ENCODE peak calls at places on chromosomes 12 and 14, in five cellular contexts. One of them, this sample, is unnamed.

GRCh38 chr12:8773456-8773855 is 49.0 kb upstream of the A2ML1 start:
- DNase-seq in tibial artery: no peak
- DNase-seq in prostate gland: no peak
- DNase-seq in cardiac muscle cell: no peak
- DNase-seq in AG04450: no peak
- DNase-seq in this sample: no peak

GRCh38 chr12:106724934-106725333 is 49.5 kb upstream of the RIC8B start:
- DNase-seq in tibial artery: no peak
- DNase-seq in prostate gland: no peak
- DNase-seq in cardiac muscle cell: no peak
- DNase-seq in AG04450: no peak
- DNase-seq in this sample: no peak

GRCh38 chr12:68279227-68280054 is 26.0 kb upstream of the IL22 start:
- DNase-seq in tibial artery: no peak
- DNase-seq in prostate gland: no peak
- DNase-seq in cardiac muscle cell: peak; percentile 85
- DNase-seq in AG04450: no peak
- DNase-seq in this sample: no peak

GRCh38 chr12:5305425-5305824 is 126.5 kb upstream of the NTF3 start:
- DNase-seq in tibial artery: no peak
- DNase-seq in prostate gland: no peak
- DNase-seq in cardiac muscle cell: no peak
- DNase-seq in AG04450: no peak
- DNase-seq in this sample: no peak

GRCh38 chr12:122080149-122081107 is 1.9 kb downstream of the MLXIP start:
- DNase-seq in tibial artery: peak; percentile 89
- DNase-seq in prostate gland: peak; percentile 60
- DNase-seq in cardiac muscle cell: peak; percentile 94
- DNase-seq in AG04450: peak; percentile 81
- DNase-seq in this sample: peak; percentile 63

GRCh38 chr12:67222302-67222701 is 46.9 kb upstream of the CAND1 start:
- DNase-seq in tibial artery: no peak
- DNase-seq in prostate gland: no peak
- DNase-seq in cardiac muscle cell: peak; percentile 25
- DNase-seq in AG04450: no peak
- DNase-seq in this sample: no peak

GRCh38 chr14:32933623-32933942 is 5.1 kb upstream of the NPAS3 start:
- DNase-seq in tibial artery: no peak
- DNase-seq in prostate gland: no peak
- DNase-seq in cardiac muscle cell: peak; percentile 32
- DNase-seq in AG04450: no peak
- DNase-seq in this sample: no peak

GRCh38 chr14:80055912-80056801 is 155.1 kb downstream of the DIO2 start:
- DNase-seq in tibial artery: peak; percentile 20
- DNase-seq in prostate gland: peak; percentile 29
- DNase-seq in cardiac muscle cell: peak; percentile 70
- DNase-seq in AG04450: peak; percentile 50
- DNase-seq in this sample: no peak

GRCh38 chr12:54012631-54013398 is 4.0 kb downstream of the HOXC8 start:
- DNase-seq in tibial artery: no peak
- DNase-seq in prostate gland: no peak
- DNase-seq in cardiac muscle cell: no peak
- DNase-seq in AG04450: no peak
- DNase-seq in this sample: no peak

GRCh38 chr12:12803186-12803585 is 10.0 kb upstream of the DDX47 start:
- DNase-seq in tibial artery: peak; percentile 64
- DNase-seq in prostate gland: peak; percentile 90
- DNase-seq in cardiac muscle cell: peak; percentile 60
- DNase-seq in AG04450: no peak
- DNase-seq in this sample: peak; percentile 38

GRCh38 chr12:54352022-54352531 is 12.2 kb downstream of the GPR84 start:
- DNase-seq in tibial artery: no peak
- DNase-seq in prostate gland: peak; percentile 39
- DNase-seq in cardiac muscle cell: peak; percentile 62
- DNase-seq in AG04450: no peak
- DNase-seq in this sample: no peak

GRCh38 chr14:52848626-52849025 is 57.2 kb upstream of the GNPNAT1 start:
- DNase-seq in tibial artery: no peak
- DNase-seq in prostate gland: no peak
- DNase-seq in cardiac muscle cell: no peak
- DNase-seq in AG04450: no peak
- DNase-seq in this sample: no peak

GRCh38 chr12:50825372-50825838 is 17.3 kb upstream of the TMPRSS12 start:
- DNase-seq in tibial artery: no peak
- DNase-seq in prostate gland: peak; percentile 4
- DNase-seq in cardiac muscle cell: peak; percentile 89
- DNase-seq in AG04450: peak; percentile 50
- DNase-seq in this sample: no peak

GRCh38 chr12:116881867-116882507 is 746 bp upstream of the HRK start:
- DNase-seq in tibial artery: no peak
- DNase-seq in prostate gland: no peak
- DNase-seq in cardiac muscle cell: no peak
- DNase-seq in AG04450: no peak
- DNase-seq in this sample: no peak

GRCh38 chr14:61385002-61385685 is 63.8 kb downstream of the PRKCH start:
- DNase-seq in tibial artery: no peak
- DNase-seq in prostate gland: no peak
- DNase-seq in cardiac muscle cell: no peak
- DNase-seq in AG04450: no peak
- DNase-seq in this sample: no peak

GRCh38 chr14:103880334-103880985 is 33.1 kb upstream of the PPP1R13B start:
- DNase-seq in tibial artery: peak; percentile 89
- DNase-seq in prostate gland: peak; percentile 70
- DNase-seq in cardiac muscle cell: peak; percentile 87
- DNase-seq in AG04450: no peak
- DNase-seq in this sample: peak; percentile 32

GRCh38 chr12:92547906-92548305 is 154.9 kb upstream of the PLEKHG7 start:
- DNase-seq in tibial artery: no peak
- DNase-seq in prostate gland: no peak
- DNase-seq in cardiac muscle cell: no peak
- DNase-seq in AG04450: no peak
- DNase-seq in this sample: no peak

GRCh38 chr14:101819251-101819990 is 57.9 kb downstream of the PPP2R5C start:
- DNase-seq in tibial artery: no peak
- DNase-seq in prostate gland: no peak
- DNase-seq in cardiac muscle cell: no peak
- DNase-seq in AG04450: no peak
- DNase-seq in this sample: no peak

GRCh38 chr14:99725774-99726537 is 41.9 kb downstream of the CYP46A1 start:
- DNase-seq in tibial artery: no peak
- DNase-seq in prostate gland: no peak
- DNase-seq in cardiac muscle cell: no peak
- DNase-seq in AG04450: no peak
- DNase-seq in this sample: no peak

GRCh38 chr12:88703790-88704189 is 123.5 kb upstream of the KITLG start:
- DNase-seq in tibial artery: no peak
- DNase-seq in prostate gland: no peak
- DNase-seq in cardiac muscle cell: peak; percentile 17
- DNase-seq in AG04450: no peak
- DNase-seq in this sample: no peak

GRCh38 chr12:1662761-1663439 is 28.0 kb upstream of the ADIPOR2 start:
- DNase-seq in tibial artery: no peak
- DNase-seq in prostate gland: peak; percentile 38
- DNase-seq in cardiac muscle cell: peak; percentile 51
- DNase-seq in AG04450: no peak
- DNase-seq in this sample: no peak

DNA sequence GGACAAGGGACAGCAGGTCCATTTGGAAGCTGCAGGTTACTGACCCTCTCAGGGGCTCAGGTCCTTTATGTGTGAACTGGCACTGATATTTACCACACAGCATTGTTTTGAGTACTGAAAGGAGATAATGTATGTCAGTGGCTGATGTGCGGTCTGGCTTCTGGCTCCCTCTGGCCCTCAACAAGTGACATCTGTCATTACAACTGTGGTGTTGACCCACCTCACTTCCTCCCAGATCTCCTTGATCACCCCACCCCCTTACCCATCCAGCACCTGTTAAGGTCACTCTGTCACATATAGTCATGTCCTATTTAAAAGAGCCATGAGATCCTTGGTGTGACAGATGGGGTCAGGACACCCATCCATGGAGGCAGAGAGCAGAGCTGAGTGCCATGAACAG is 22.7 kb upstream of the PRIMA1 start:
- DNase-seq in tibial artery: no peak
- DNase-seq in prostate gland: no peak
- DNase-seq in cardiac muscle cell: no peak
- DNase-seq in AG04450: no peak
- DNase-seq in this sample: no peak
- H3K27ac ChIP-seq in tibial artery: no peak overlapping the region
- H3K27ac ChIP-seq in prostate gland: no peak overlapping the region
- H3K27ac ChIP-seq in cardiac muscle cell: no peak overlapping the region
- H3K27ac ChIP-seq in AG04450: no peak overlapping the region
- H3K27ac ChIP-seq in this sample: no peak overlapping the region

DNA sequence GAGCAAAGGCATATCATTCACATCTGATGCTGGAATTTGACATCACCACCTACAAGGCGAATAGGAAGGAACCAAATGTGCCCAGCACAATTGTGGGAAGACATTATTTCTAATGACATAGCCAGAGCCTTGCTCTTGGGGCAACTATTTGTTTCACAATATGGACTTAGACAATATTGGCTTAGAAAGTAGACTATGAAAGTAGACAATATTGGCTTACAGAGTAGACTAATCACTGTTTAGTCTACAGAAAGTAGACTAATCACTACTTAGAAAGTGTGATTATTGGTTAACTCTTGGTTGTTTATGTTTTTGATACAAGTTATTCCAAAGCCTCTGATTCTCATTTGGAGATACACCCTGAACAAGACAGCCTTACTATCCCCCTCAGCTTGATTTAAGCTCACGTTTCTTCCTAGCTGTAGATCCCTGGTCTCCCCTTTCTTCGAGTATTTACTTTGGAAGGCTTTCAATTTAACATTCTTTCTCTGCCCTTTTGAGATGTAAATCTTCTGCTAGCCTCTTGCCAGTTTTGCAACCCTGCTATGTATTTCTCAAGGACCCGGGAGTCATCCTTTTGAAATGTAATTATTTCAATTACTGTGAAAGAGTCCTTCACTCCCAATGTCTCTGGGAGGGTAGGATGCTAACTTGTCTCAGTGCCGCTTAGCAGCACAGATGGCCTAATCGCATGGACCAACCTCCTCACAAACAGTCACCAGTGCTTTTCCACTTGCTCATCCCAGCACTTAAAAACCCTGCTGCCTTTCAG is 843.2 kb downstream of the GALC start:
- DNase-seq in tibial artery: no peak
- DNase-seq in prostate gland: no peak
- DNase-seq in cardiac muscle cell: no peak
- DNase-seq in AG04450: peak; percentile 63
- DNase-seq in this sample: no peak
- H3K4me3 ChIP-seq in tibial artery: no peak overlapping the region
- H3K4me3 ChIP-seq in prostate gland: no peak overlapping the region
- H3K4me3 ChIP-seq in cardiac muscle cell: no peak overlapping the region
- H3K4me3 ChIP-seq in AG04450: no peak overlapping the region
- H3K4me3 ChIP-seq in this sample: no peak overlapping the region

GRCh38 chr12:52835271-52836041 is 1.3 kb upstream of the KRT79 start:
- DNase-seq in tibial artery: no peak
- DNase-seq in prostate gland: no peak
- DNase-seq in cardiac muscle cell: no peak
- DNase-seq in AG04450: no peak
- DNase-seq in this sample: no peak

GRCh38 chr12:52837781-52838736 is 3.9 kb upstream of the KRT79 start:
- DNase-seq in tibial artery: no peak
- DNase-seq in prostate gland: no peak
- DNase-seq in cardiac muscle cell: peak; percentile 46
- DNase-seq in AG04450: no peak
- DNase-seq in this sample: no peak

GRCh38 chr12:52837341-52837741 is 3.2 kb upstream of the KRT79 start:
- DNase-seq in tibial artery: no peak
- DNase-seq in prostate gland: no peak
- DNase-seq in cardiac muscle cell: peak; percentile 88
- DNase-seq in AG04450: peak; percentile 68
- DNase-seq in this sample: no peak

GRCh38 chr12:52836042-52836466 is 1.9 kb upstream of the KRT79 start:
- DNase-seq in tibial artery: no peak
- DNase-seq in prostate gland: no peak
- DNase-seq in cardiac muscle cell: peak; percentile 73
- DNase-seq in AG04450: no peak
- DNase-seq in this sample: no peak

GRCh38 chr12:52836491-52837175 is 2.5 kb upstream of the KRT79 start:
- DNase-seq in tibial artery: no peak
- DNase-seq in prostate gland: no peak
- DNase-seq in cardiac muscle cell: no peak
- DNase-seq in AG04450: no peak
- DNase-seq in this sample: no peak
- H3K27ac ChIP-seq in tibial artery: no peak overlapping the region
- H3K27ac ChIP-seq in prostate gland: no peak overlapping the region
- H3K27ac ChIP-seq in cardiac muscle cell: no peak overlapping the region
- H3K27ac ChIP-seq in AG04450: peak overlapping the region; percentile 21
- H3K27ac ChIP-seq in this sample: no peak overlapping the region

GRCh38 chr14:23252420-23253333 is 14.9 kb downstream of the RNF212B start:
- DNase-seq in tibial artery: no peak
- DNase-seq in prostate gland: no peak
- DNase-seq in cardiac muscle cell: no peak
- DNase-seq in AG04450: no peak
- DNase-seq in this sample: no peak
- H3K4me3 ChIP-seq in tibial artery: no peak overlapping the region
- H3K4me3 ChIP-seq in prostate gland: no peak overlapping the region
- H3K4me3 ChIP-seq in cardiac muscle cell: no peak overlapping the region
- H3K4me3 ChIP-seq in AG04450: no peak overlapping the region
- H3K4me3 ChIP-seq in this sample: no peak overlapping the region

GRCh38 chr12:125336246-125336645 is 271.0 kb downstream of the AACS start:
- DNase-seq in tibial artery: no peak
- DNase-seq in prostate gland: no peak
- DNase-seq in cardiac muscle cell: no peak
- DNase-seq in AG04450: no peak
- DNase-seq in this sample: no peak

GRCh38 chr12:125332900-125333299 is 267.7 kb downstream of the AACS start:
- DNase-seq in tibial artery: no peak
- DNase-seq in prostate gland: no peak
- DNase-seq in cardiac muscle cell: no peak
- DNase-seq in AG04450: no peak
- DNase-seq in this sample: no peak

GRCh38 chr12:125329239-125330238 is 264.3 kb downstream of the AACS start:
- DNase-seq in tibial artery: no peak
- DNase-seq in prostate gland: no peak
- DNase-seq in cardiac muscle cell: no peak
- DNase-seq in AG04450: no peak
- DNase-seq in this sample: no peak

GRCh38 chr12:125330645-125331341 is 265.6 kb downstream of the AACS start:
- DNase-seq in tibial artery: peak; percentile 37
- DNase-seq in prostate gland: peak; percentile 16
- DNase-seq in cardiac muscle cell: peak; percentile 35
- DNase-seq in AG04450: no peak
- DNase-seq in this sample: no peak

GRCh38 chr12:125331342-125332052 is 266.3 kb downstream of the AACS start:
- DNase-seq in tibial artery: no peak
- DNase-seq in prostate gland: no peak
- DNase-seq in cardiac muscle cell: peak; percentile 1
- DNase-seq in AG04450: no peak
- DNase-seq in this sample: no peak
- H3K27ac ChIP-seq in tibial artery: no peak overlapping the region
- H3K27ac ChIP-seq in prostate gland: no peak overlapping the region
- H3K27ac ChIP-seq in cardiac muscle cell: no peak overlapping the region
- H3K27ac ChIP-seq in AG04450: no peak overlapping the region
- H3K27ac ChIP-seq in this sample: no peak overlapping the region